ENCODE peak calls at places on chromosomes 12 and 14, in five cellular contexts. U is endothelial cell of umbilical vein, B is K562, Z is H1, X is HepG2. S is an unnamed sample.

GRCh38 chr12:122421263-122421814 is 1.1 kb downstream of the CLIP1 start:
- DNase-seq in Z (no peak), B (peak), X (peak), U (no peak), S (peak)

GRCh38 chr14:50396636-50397460 is at the start of gene CDKL1:
- DNase-seq in B (peak), X (peak), Z (peak), U (peak), S (peak)

GRCh38 chr12:67364228-67364627 is 95.1 kb downstream of the CAND1 start:
- DNase-seq in Z (no peak), X (no peak), B (no peak), U (no peak), S (no peak)

GRCh38 chr12:9649532-9649940 is 20.0 kb upstream of the CLEC2D start:
- DNase-seq in B (no peak), Z (no peak), X (no peak), U (no peak), S (no peak)

GRCh38 chr12:52346596-52346995 is 20.7 kb downstream of the KRT85 start:
- DNase-seq in B (no peak), U (no peak), Z (no peak), X (no peak), S (no peak)

GRCh38 chr12:32893458-32893857 is 3.1 kb downstream of the PKP2 start:
- DNase-seq in U (no peak), X (peak), B (no peak), Z (no peak), S (no peak)

GRCh38 chr12:116143883-116144266 is 133.6 kb downstream of the MED13L start:
- DNase-seq in Z (no peak), X (no peak), U (no peak), B (no peak), S (no peak)

GRCh38 chr12:120652671-120653435 is 12.4 kb downstream of the CABP1 start:
- DNase-seq in U (no peak), X (no peak), Z (no peak), B (no peak), S (no peak)

GRCh38 chr14:73188501-73188903 is 48.8 kb upstream of the PAPLN start:
- DNase-seq in X (no peak), U (no peak), B (no peak), Z (no peak), S (no peak)
- TF ChIP-seq JUN in X (no peak), U (no peak), B (no peak), Z (no peak), S (no peak)

DNA sequence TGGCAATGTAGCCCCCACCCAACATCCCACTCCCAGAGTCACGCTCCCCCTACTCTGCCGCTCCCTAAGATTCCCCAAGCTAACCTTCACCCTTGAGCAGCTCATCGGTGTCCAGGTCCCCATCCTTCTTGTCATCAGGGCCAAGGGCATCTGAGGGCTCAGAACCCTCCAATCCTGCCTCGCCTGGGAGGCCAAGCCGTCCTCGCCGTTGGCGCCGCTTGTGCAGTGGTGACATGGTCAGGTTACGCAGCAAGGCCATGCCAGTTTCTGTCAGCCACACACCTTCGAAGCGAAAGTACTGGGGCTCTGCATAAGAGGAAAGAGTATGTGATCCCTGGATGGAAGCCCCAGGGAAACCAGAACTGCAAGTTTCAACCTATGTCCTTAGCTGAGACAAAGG is 15.9 kb downstream of the KMT2D start:
- DNase-seq in Z (no peak), X (no peak), B (no peak), U (no peak), S (no peak)
- H3K27ac ChIP-seq in Z (no peak), X (no peak), B (no peak), U (no peak), S (no peak)

DNA sequence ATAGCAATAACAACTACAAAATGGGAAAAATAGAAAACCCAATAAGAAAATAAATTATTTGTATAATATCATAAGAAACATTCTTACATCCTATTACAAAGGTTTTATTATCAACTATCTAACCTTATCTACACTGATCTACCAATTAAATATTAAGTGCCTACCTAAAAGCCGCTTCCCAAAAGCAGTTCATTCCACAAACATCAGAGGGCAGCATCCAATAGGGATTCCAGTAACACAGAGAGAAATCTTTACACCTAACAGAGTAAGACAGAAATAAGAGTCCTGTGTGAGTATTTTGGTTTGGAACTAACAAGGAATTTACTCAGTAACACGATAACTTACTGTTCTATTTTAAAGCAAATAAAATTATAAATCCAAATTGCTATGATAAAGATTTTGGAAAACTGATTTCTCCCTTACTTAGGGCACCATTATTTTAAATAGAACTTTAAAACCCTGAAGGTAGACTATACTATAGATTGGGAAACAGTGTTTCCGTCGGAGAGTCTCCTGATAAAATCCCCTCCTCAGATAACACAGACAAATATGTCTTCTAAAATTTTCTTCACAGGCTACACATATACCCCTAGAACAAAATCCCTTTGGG is 15.0 kb downstream of the GXYLT1 start:
- DNase-seq in X (peak), B (peak), U (peak), Z (no peak), S (peak)
- TF ChIP-seq JUN in X (no peak), B (no peak), U (no peak), Z (no peak), S (no peak)

GRCh38 chr14:30496852-30497251 is 62.1 kb upstream of the G2E3 start:
- DNase-seq in B (no peak), U (no peak), X (no peak), Z (no peak), S (no peak)

GRCh38 chr14:30499358-30499757 is 59.6 kb upstream of the G2E3 start:
- DNase-seq in X (no peak), B (no peak), U (no peak), Z (no peak), S (no peak)
- H3K27ac ChIP-seq in X (no peak), B (no peak), U (no peak), Z (no peak), S (no peak)

GRCh38 chr14:29895591-29896043 is 32.0 kb downstream of the PRKD1 start:
- DNase-seq in B (no peak), Z (no peak), U (no peak), X (no peak), S (no peak)
- TF ChIP-seq JUN in B (no peak), Z (no peak), U (no peak), X (no peak), S (no peak)

GRCh38 chr14:25955772-25956171 is 642.1 kb downstream of the NOVA1 start:
- DNase-seq in X (no peak), B (no peak), U (no peak), Z (no peak), S (no peak)

DNA sequence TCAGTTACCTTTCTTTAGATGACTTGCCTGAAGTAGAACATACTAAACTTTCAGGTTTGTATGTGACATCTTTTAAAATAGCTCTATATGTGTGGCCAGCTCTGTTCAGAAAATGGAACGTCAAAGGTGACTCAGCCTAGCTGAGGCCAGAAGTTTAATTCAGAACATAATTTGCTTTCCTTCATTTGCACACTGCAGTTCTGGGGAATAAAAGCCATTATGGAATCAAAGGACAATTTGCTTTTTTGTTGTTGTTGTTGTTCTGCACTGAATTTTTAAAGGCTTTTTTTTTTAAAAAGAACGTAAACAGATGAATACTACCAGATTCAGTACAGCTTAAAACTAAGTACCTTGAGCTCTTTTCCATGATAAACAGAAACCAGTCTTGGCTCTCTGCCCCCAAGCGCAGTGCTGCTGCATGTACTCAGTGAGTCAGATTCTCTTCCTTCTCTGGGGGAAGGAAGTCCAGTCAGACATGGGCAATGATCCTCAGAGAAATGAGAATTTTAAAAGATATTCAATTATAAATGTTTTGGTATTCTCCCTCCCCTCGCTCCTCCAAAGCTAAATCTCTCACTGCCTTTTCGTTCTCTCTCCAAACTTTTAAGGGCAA is 644.2 kb downstream of the NOVA1 start:
- DNase-seq in X (no peak), U (peak), Z (no peak), B (no peak), S (no peak)
- H3K27ac ChIP-seq in X (no peak), U (peak), Z (no peak), B (no peak), S (no peak)

S was measured in A549.